ENCODE peak calls at places on chromosomes 13 and 19, in seven cellular contexts. B is cardiac fibroblast; C is GM12878; I is CD4-positive, alpha-beta T cell; E is D721Med; Y is tibial artery; A is tibial nerve. D is an unnamed sample.

GRCh38 chr13:35389535-35389934 is 87.0 kb downstream of the MAB21L1 start:
- DNase-seq in B (no peak), C (no peak), I (no peak), E (no peak), Y (no peak), A (no peak), D (no peak)

GRCh38 chr19:5220361-5220760 is 120.3 kb downstream of the PTPRS start:
- DNase-seq in B (no peak), C (no peak), I (no peak), E (no peak), Y (no peak), A (no peak), D (no peak)

GRCh38 chr19:19170053-19170945 is at the start of gene MEF2B:
- DNase-seq in B (peak; percentile 64), C (no peak), I (peak; percentile 64), E (peak; percentile 99), Y (no peak), A (peak; percentile 42), D (peak; percentile 89)

GRCh38 chr13:99985243-99985874 is 3.8 kb downstream of the ZIC2 start:
- DNase-seq in B (no peak), C (no peak), I (no peak), E (no peak), Y (no peak), A (no peak), D (peak; percentile 65)

GRCh38 chr13:52173373-52173772 is 14.0 kb upstream of the NEK3 start:
- DNase-seq in B (no peak), C (no peak), I (no peak), E (no peak), Y (no peak), A (no peak), D (no peak)

GRCh38 chr19:16146112-16146511 is 2.6 kb downstream of the HSH2D start:
- DNase-seq in B (no peak), C (no peak), I (no peak), E (no peak), Y (no peak), A (no peak), D (no peak)

GRCh38 chr13:106490177-106490576 is 45.3 kb downstream of the EFNB2 start:
- DNase-seq in B (no peak), C (no peak), I (no peak), E (no peak), Y (no peak), A (no peak), D (no peak)

GRCh38 chr19:16671652-16672274 is 10.8 kb downstream of the TMEM38A start:
- DNase-seq in B (no peak), C (no peak), I (no peak), E (no peak), Y (no peak), A (no peak), D (no peak)

GRCh38 chr13:83274679-83275078 is 607.6 kb downstream of the SLITRK1 start:
- DNase-seq in B (no peak), C (no peak), I (no peak), E (no peak), Y (no peak), A (no peak), D (no peak)

GRCh38 chr19:737591-738093 is 13.3 kb upstream of the MISP start:
- DNase-seq in B (peak; percentile 63), C (no peak), I (peak; percentile 41), E (peak; percentile 88), Y (no peak), A (peak; percentile 24), D (peak; percentile 76)

GRCh38 chr19:35344511-35345031 is 3.1 kb upstream of the FFAR1 start:
- DNase-seq in B (no peak), C (no peak), I (no peak), E (no peak), Y (peak; percentile 35), A (no peak), D (no peak)

GRCh38 chr19:51663650-51664049 is 17.0 kb upstream of the SIGLEC14 start:
- DNase-seq in B (no peak), C (no peak), I (no peak), E (no peak), Y (no peak), A (no peak), D (no peak)

GRCh38 chr19:14300281-14300680 is 81.0 kb upstream of the ADGRE5 start:
- DNase-seq in B (no peak), C (no peak), I (no peak), E (no peak), Y (no peak), A (no peak), D (no peak)

GRCh38 chr19:19816679-19817078 is 4.9 kb downstream of the ZNF506 start:
- DNase-seq in B (no peak), C (no peak), I (no peak), E (no peak), Y (peak; percentile 82), A (no peak), D (no peak)

GRCh38 chr19:46089432-46089831 is 35.1 kb downstream of the IGFL3 start:
- DNase-seq in B (no peak), C (no peak), I (no peak), E (no peak), Y (no peak), A (no peak), D (no peak)

GRCh38 chr19:16849168-16849567 is 20.0 kb downstream of the SIN3B start:
- DNase-seq in B (no peak), C (no peak), I (no peak), E (no peak), Y (no peak), A (no peak), D (no peak)

GRCh38 chr19:4582112-4582553 is 22.6 kb upstream of the SEMA6B start:
- DNase-seq in B (no peak), C (no peak), I (no peak), E (no peak), Y (no peak), A (no peak), D (no peak)

GRCh38 chr13:24459234-24459633 is 53.3 kb downstream of the PARP4 start:
- DNase-seq in B (peak; percentile 85), C (peak; percentile 2), I (no peak), E (no peak), Y (no peak), A (no peak), D (no peak)

DNA sequence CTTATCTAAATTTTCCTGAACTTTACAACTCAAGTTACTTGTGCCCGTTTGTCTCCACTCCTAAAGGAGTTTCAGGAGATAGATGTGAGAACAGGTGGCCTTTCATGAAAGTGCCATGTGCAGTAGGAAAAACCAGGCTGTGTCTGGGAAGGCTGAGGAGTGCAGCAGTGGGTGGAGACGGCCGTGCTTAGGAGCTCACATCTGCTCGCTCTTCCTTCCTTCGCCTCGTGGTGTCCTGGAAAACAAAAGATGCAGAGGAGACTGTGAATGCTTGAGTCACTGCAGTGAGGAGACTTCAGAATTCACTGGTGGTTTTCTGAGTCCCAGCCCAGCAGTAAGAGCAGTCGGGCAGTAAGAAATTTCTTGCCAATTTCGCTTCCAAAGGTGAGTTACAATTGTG is 138.4 kb upstream of the RNF113B start:
- DNase-seq in B (peak; percentile 54), C (no peak), I (no peak), E (no peak), Y (no peak), A (no peak), D (no peak)
- TF ChIP-seq CTCF in B (no peak), C (no peak), I (no peak), E (no peak), Y (no peak), A (no peak), D (no peak)

GRCh38 chr13:40152145-40152544 is 496.7 kb downstream of the COG6 start:
- DNase-seq in B (peak; percentile 92), C (no peak), I (no peak), E (no peak), Y (no peak), A (no peak), D (no peak)
- TF ChIP-seq CTCF in B (peak; percentile 20), C (no peak), I (no peak), E (no peak), Y (no peak), A (no peak), D (no peak)

GRCh38 chr13:97072297-97072696 is 78.0 kb upstream of the OXGR1 start:
- DNase-seq in B (no peak), C (no peak), I (no peak), E (no peak), Y (no peak), A (no peak), D (no peak)

GRCh38 chr13:97068964-97069815 is 74.9 kb upstream of the OXGR1 start:
- DNase-seq in B (no peak), C (no peak), I (no peak), E (no peak), Y (no peak), A (no peak), D (no peak)

GRCh38 chr13:97068146-97068545 is 73.9 kb upstream of the OXGR1 start:
- DNase-seq in B (no peak), C (no peak), I (no peak), E (no peak), Y (no peak), A (no peak), D (no peak)

DNA sequence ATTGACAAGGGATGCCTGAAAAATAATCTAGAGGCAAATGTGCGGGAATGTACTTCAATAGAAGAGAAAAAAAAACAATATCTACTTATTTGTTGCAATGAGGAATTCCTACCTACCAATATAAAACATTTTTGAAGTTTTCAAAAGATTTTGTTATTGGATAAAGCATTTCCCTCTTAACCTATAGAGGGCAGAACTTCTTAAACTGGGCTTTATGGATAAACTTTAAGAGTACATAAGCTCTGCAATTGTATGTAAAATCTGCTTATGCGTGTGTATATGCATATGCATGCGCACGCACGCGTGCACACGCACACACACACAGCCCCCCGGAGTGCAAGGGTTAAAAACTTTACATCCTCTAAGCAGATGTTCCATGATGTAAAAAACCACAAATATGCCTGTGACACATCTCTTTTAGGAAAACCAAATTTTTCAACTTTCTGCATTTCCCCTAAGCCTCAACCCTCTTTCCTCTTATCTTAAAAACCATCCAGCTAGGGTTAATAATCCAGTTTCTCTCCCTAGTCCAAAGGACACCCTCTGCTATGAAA is 73.1 kb upstream of the OXGR1 start:
- DNase-seq in B (peak; percentile 19), C (no peak), I (no peak), E (no peak), Y (no peak), A (no peak), D (no peak)
- TF ChIP-seq CTCF in B (peak; percentile 17), C (no peak), I (no peak), E (no peak), Y (no peak), A (no peak), D (no peak)

GRCh38 chr19:49017666-49018351 is 918 bp upstream of the LHB start:
- DNase-seq in B (peak; percentile 64), C (no peak), I (peak; percentile 54), E (no peak), Y (no peak), A (no peak), D (peak; percentile 76)
- TF ChIP-seq CTCF in B (peak; percentile 65), C (peak; percentile 55), I (peak; percentile 78), E (peak; percentile 27), Y (peak; percentile 45), A (peak; percentile 63), D (peak; percentile 50)

DNA sequence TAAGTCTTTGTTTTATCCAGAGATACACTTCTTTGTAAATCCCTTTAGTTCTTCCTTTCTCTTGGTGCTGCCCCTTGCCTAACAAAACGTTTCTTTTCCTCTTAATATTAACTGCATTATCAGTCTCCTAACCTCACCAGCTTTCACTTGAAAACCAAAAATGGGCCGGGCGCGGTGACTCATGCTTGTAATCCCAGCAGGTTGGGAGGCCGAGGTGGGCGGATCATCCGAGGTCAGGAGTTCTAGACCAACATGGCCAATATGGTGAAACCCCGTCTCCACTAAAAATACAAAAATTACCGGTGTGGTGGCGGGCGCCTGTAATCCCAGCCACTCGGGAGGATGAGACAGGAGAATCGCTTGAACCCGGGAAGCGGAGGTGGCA is 329.8 kb upstream of the MIR17HG start:
- DNase-seq in B (no peak), C (no peak), I (no peak), E (no peak), Y (no peak), A (no peak), D (peak; percentile 15)
- TF ChIP-seq CTCF in B (no peak), C (no peak), I (no peak), E (no peak), Y (no peak), A (no peak), D (peak; percentile 30)

D was measured in glutamatergic neuron.